ENCODE peak calls at places on chromosomes 2 and 18, in nine cellular contexts. R, I, P, K, X, T, Q, J and Z are unnamed samples.
A peak's percentile ranks its signal among the peaks of the same experiment; 100 is the strongest.

GRCh38 chr2:14297340-14297739 is 335.2 kb upstream of the LRATD1 start:
- DNase-seq in T (no peak), K (no peak), Q (no peak), I (no peak), P (no peak), R (no peak), X (no peak), J (no peak), Z (no peak)

GRCh38 chr18:42514522-42514921 is 559.5 kb downstream of the PIK3C3 start:
- DNase-seq in K (no peak), X (no peak), J (no peak), R (no peak), Q (no peak), T (no peak), I (no peak), P (no peak), Z (no peak)

GRCh38 chr2:160409480-160409879 is 84.1 kb downstream of the RBMS1 start:
- DNase-seq in Q (no peak), K (no peak), R (no peak), X (no peak), P (no peak), J (no peak), T (no peak), I (no peak), Z (no peak)

GRCh38 chr2:55102056-55102812 is 52.0 kb upstream of the RTN4 start:
- DNase-seq in Q (no peak), R (no peak), T (no peak), I (no peak), X (peak; percentile 96), K (no peak), J (peak; percentile 80), P (no peak), Z (no peak)

GRCh38 chr2:218879881-218880748 is 537 bp upstream of the WNT10A start:
- DNase-seq in K (no peak), Q (no peak), R (no peak), T (no peak), I (peak; percentile 42), P (no peak), J (no peak), X (no peak), Z (no peak)

GRCh38 chr18:3605562-3606443 is 155.8 kb downstream of the TGIF1 start:
- DNase-seq in Q (no peak), I (peak; percentile 29), T (no peak), P (no peak), R (no peak), J (peak; percentile 67), K (no peak), X (peak; percentile 62), Z (peak; percentile 67)

GRCh38 chr2:140718999-140719398 is 1411.8 kb downstream of the LRP1B start:
- DNase-seq in X (no peak), T (no peak), R (no peak), P (no peak), K (no peak), J (no peak), I (no peak), Q (no peak), Z (no peak)

GRCh38 chr2:1717129-1717528 is 27.2 kb downstream of the PXDN start:
- DNase-seq in P (no peak), R (no peak), Q (no peak), J (peak; percentile 82), K (no peak), I (no peak), X (no peak), T (no peak), Z (no peak)

GRCh38 chr2:43495727-43496126 is 100.1 kb downstream of the THADA start:
- DNase-seq in X (peak; percentile 54), P (no peak), J (no peak), I (no peak), K (no peak), R (no peak), T (no peak), Q (no peak), Z (no peak)

GRCh38 chr18:6566338-6566911 is 151.7 kb upstream of the L3MBTL4 start:
- DNase-seq in R (no peak), I (no peak), J (no peak), K (no peak), X (no peak), P (no peak), T (no peak), Q (no peak), Z (no peak)

GRCh38 chr2:30303094-30303493 is 71.8 kb downstream of the LBH start:
- DNase-seq in J (no peak), Q (no peak), X (no peak), K (no peak), I (no peak), T (no peak), R (no peak), P (no peak), Z (no peak)

GRCh38 chr2:203656522-203657287 is 49.7 kb upstream of the CD28 start:
- DNase-seq in P (peak; percentile 45), J (no peak), R (peak; percentile 78), I (no peak), Q (no peak), X (peak; percentile 35), K (no peak), T (peak; percentile 98), Z (peak; percentile 70)

GRCh38 chr2:5690718-5691658 is 1.2 kb upstream of the SOX11 start:
- DNase-seq in J (no peak), I (no peak), R (no peak), Q (no peak), X (peak; percentile 66), P (no peak), T (no peak), K (no peak), Z (no peak)

GRCh38 chr2:88281302-88282217 is 111.4 kb downstream of the THNSL2 start:
- DNase-seq in I (no peak), P (peak; percentile 11), R (no peak), T (no peak), K (no peak), J (no peak), Q (no peak), X (no peak), Z (no peak)

GRCh38 chr2:12597555-12597954 is 119.2 kb upstream of the TRIB2 start:
- DNase-seq in P (no peak), J (no peak), R (no peak), I (no peak), Q (no peak), X (no peak), K (no peak), T (no peak), Z (no peak)

GRCh38 chr2:55712477-55713060 is 18.9 kb upstream of the PNPT1 start:
- DNase-seq in X (no peak), R (no peak), K (no peak), I (no peak), Q (no peak), T (no peak), P (no peak), J (no peak), Z (no peak)

GRCh38 chr18:12721495-12722275 is 18.8 kb downstream of the PSMG2 start:
- DNase-seq in P (no peak), J (peak; percentile 17), K (no peak), I (no peak), Q (no peak), T (no peak), X (no peak), R (no peak), Z (no peak)
- H3K36me3 ChIP-seq in P (peaks cover 97% of the 10 kb centered on the region), J (peaks cover 13% of the 10 kb centered on the region), K (peaks cover 17% of the 10 kb centered on the region), I (peaks cover 82% of the 10 kb centered on the region), Q (no peaks in the 10 kb centered on the region), T (peaks cover 52% of the 10 kb centered on the region), X (peaks cover 36% of the 10 kb centered on the region), R (peaks cover 65% of the 10 kb centered on the region), Z (no peaks in the 10 kb centered on the region)

DNA sequence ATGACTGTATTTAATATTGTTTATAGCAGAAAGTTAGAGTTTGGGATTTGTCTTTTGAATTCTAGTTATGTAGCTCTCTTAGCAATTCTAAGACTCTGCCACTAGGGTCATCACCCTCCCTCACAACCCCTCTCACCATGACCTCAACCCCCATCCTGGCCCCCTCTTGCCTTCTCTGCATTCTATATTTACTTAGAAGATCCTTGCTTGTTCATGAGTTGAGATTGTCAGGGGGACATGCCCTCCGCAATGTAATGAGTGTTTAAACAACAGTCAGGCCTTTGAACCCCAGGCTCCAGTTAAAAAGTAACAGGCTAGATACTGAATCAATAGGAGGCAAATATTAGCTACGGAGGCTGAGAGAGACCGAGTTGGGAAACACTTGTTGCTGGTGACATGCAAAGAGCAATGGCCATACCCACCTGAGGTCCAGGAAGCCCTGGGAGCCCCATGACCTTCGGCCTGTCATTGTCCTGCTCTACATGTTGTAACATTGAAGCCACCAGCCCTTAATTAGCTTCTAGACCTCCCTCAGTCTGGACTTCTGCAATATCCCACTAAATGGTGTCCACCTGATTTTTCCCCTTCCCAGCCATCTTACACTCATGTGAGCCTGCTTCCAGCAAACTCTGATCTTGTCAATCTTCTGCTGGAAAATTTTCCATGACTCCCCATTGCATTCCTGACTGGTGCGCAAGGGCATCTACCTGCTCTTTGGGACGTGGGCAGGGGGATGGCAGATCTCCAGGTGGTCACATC is 221.1 kb downstream of the ALPK2 start:
- DNase-seq in T (peak; percentile 100), P (no peak), J (no peak), Q (no peak), X (no peak), R (peak; percentile 12), K (no peak), I (peak; percentile 13), Z (no peak)
- TF ChIP-seq CTCF in T (peak; percentile 59), P (no peak), J (no peak), Q (no peak), X (no peak), R (no peak), K (no peak), I (no peak), Z (no peak)

GRCh38 chr2:47052847-47053246 is 102.3 kb downstream of the STPG4 start:
- DNase-seq in J (no peak), K (no peak), Q (no peak), X (no peak), T (no peak), R (no peak), I (no peak), P (no peak), Z (no peak)
- H3K36me3 ChIP-seq in J (no peaks in the 10 kb centered on the region), K (no peaks in the 10 kb centered on the region), Q (no peaks in the 10 kb centered on the region), X (peaks cover 51% of the 10 kb centered on the region), T (peaks cover 38% of the 10 kb centered on the region), R (peaks cover 41% of the 10 kb centered on the region), I (peaks cover 6% of the 10 kb centered on the region), P (peaks cover 63% of the 10 kb centered on the region), Z (no peaks in the 10 kb centered on the region)

GRCh38 chr2:66446178-66446860 is 11.4 kb downstream of the MEIS1 start:
- DNase-seq in J (no peak), R (no peak), P (no peak), Q (peak; percentile 46), T (no peak), I (no peak), K (no peak), X (no peak), Z (no peak)

GRCh38 chr2:66443977-66444855 is 9.3 kb downstream of the MEIS1 start:
- DNase-seq in I (no peak), R (no peak), J (no peak), X (peak; percentile 74), P (no peak), K (no peak), T (no peak), Q (no peak), Z (no peak)

GRCh38 chr2:66446924-66447323 is 12.0 kb downstream of the MEIS1 start:
- DNase-seq in I (no peak), P (no peak), T (no peak), J (no peak), K (no peak), Q (no peak), R (no peak), X (no peak), Z (no peak)

GRCh38 chr2:66445781-66446177 is 10.9 kb downstream of the MEIS1 start:
- DNase-seq in P (no peak), K (no peak), I (no peak), R (no peak), J (no peak), Q (peak; percentile 33), T (no peak), X (no peak), Z (no peak)

GRCh38 chr2:66445076-66445724 is 10.3 kb downstream of the MEIS1 start:
- DNase-seq in P (no peak), J (no peak), T (no peak), I (no peak), Q (peak; percentile 30), R (no peak), K (no peak), X (no peak), Z (no peak)
- TF ChIP-seq CTCF in P (no peak), J (no peak), T (no peak), I (no peak), Q (no peak), R (no peak), K (no peak), X (peak; percentile 24), Z (no peak)